ENCODE peak calls at places on chromosomes 16 and 17, in six cellular contexts. G, P, C, L, V and Q are unnamed samples.

GRCh38 chr16:31484491-31485171 is 1.7 kb downstream of the SLC5A2 start:
- DNase-seq in L (no peak), C (no peak), V (no peak), P (no peak), G (no peak), Q (no peak)

GRCh38 chr16:70694088-70694487 is 8.2 kb upstream of the MTSS2 start:
- DNase-seq in V (no peak), P (no peak), G (peak; percentile 89), C (no peak), L (no peak), Q (peak; percentile 22)

GRCh38 chr16:81491522-81492188 is 47.0 kb downstream of the CMIP start:
- DNase-seq in L (peak; percentile 87), C (no peak), P (no peak), V (no peak), G (peak; percentile 58), Q (no peak)

GRCh38 chr17:7704601-7705268 is at the start of gene EFNB3:
- DNase-seq in V (peak; percentile 49), C (no peak), P (no peak), G (peak; percentile 43), L (peak; percentile 33), Q (no peak)

GRCh38 chr16:20987049-20987448 is 86.5 kb downstream of the LYRM1 start:
- DNase-seq in P (no peak), L (no peak), V (no peak), C (no peak), G (no peak), Q (no peak)

GRCh38 chr17:39794249-39794970 is 56.7 kb downstream of the GRB7 start:
- DNase-seq in P (no peak), G (no peak), C (no peak), V (no peak), L (no peak), Q (no peak)

GRCh38 chr16:1260101-1260670 is 4.3 kb downstream of the TPSD1 start:
- DNase-seq in G (no peak), C (no peak), P (no peak), V (no peak), L (no peak), Q (no peak)

GRCh38 chr17:7587831-7588230 is 2.1 kb downstream of the SOX15 start:
- DNase-seq in G (no peak), P (no peak), L (no peak), V (no peak), C (no peak), Q (no peak)

GRCh38 chr16:9091867-9092281 is 430 bp downstream of the HAPSTR1 start:
- DNase-seq in P (no peak), L (peak; percentile 29), G (peak; percentile 44), V (peak; percentile 24), C (no peak), Q (no peak)

GRCh38 chr16:65991149-65991701 is 375.3 kb upstream of the CDH5 start:
- DNase-seq in G (no peak), C (no peak), V (no peak), L (no peak), P (no peak), Q (no peak)

GRCh38 chr17:13266596-13266995 is 248.8 kb upstream of the ELAC2 start:
- DNase-seq in P (no peak), G (peak; percentile 41), L (no peak), C (no peak), V (no peak), Q (no peak)

GRCh38 chr17:8018436-8018835 is 16.0 kb downstream of the GUCY2D start:
- DNase-seq in C (no peak), P (no peak), G (no peak), L (no peak), V (no peak), Q (no peak)

GRCh38 chr17:12887088-12887487 is 97.8 kb downstream of the ARHGAP44 start:
- DNase-seq in G (no peak), L (no peak), P (no peak), V (no peak), C (no peak), Q (no peak)

GRCh38 chr17:72525225-72525988 is 404.6 kb downstream of the SOX9 start:
- DNase-seq in C (no peak), V (no peak), L (no peak), P (no peak), G (no peak), Q (no peak)

GRCh38 chr17:83111516-83112282 is 32.3 kb downstream of the METRNL start:
- DNase-seq in G (no peak), L (no peak), C (no peak), P (no peak), V (no peak), Q (no peak)